ENCODE peak calls at places on chromosomes 6 and 20, in six cellular contexts. A, U, I, Q, H and S are unnamed samples. For H3K27me3 and H3K4me1, the result is how much of the 10 kb centered on the place peaks cover.

GRCh38 chr6:66396549-66396948 is 689.5 kb upstream of the EYS start:
- DNase-seq in Q (no peak), A (no peak), H (no peak), I (no peak), U (no peak), S (no peak)

GRCh38 chr6:130900913-130901312 is 73.7 kb downstream of the SMLR1 start:
- DNase-seq in A (peak), U (no peak), H (no peak), Q (no peak), I (peak), S (no peak)

GRCh38 chr6:93424303-93425064 is 5.1 kb upstream of the EPHA7 start:
- DNase-seq in I (no peak), A (no peak), Q (no peak), U (no peak), H (no peak), S (no peak)

GRCh38 chr6:131519670-131520436 is 53.2 kb upstream of the ARG1 start:
- DNase-seq in U (no peak), Q (no peak), I (peak), H (no peak), A (no peak), S (no peak)

GRCh38 chr20:951384-952169 is 35.4 kb upstream of the ANGPT4 start:
- DNase-seq in H (no peak), A (no peak), I (no peak), U (no peak), Q (no peak), S (no peak)

GRCh38 chr20:32600681-32601237 is 15.6 kb upstream of the NOL4L start:
- DNase-seq in U (no peak), A (no peak), I (no peak), Q (no peak), H (no peak), S (peak)

GRCh38 chr6:157184202-157185015 is 138.9 kb downstream of the TMEM242 start:
- DNase-seq in H (peak), U (peak), Q (peak), A (peak), I (peak), S (no peak)

GRCh38 chr20:35635652-35636051 is 20.0 kb downstream of the SPAG4 start:
- DNase-seq in I (no peak), H (no peak), U (no peak), A (no peak), Q (no peak), S (no peak)

GRCh38 chr6:110999634-111000270 is 17.9 kb downstream of the RPF2 start:
- DNase-seq in H (no peak), I (no peak), U (no peak), Q (no peak), A (no peak), S (no peak)

GRCh38 chr20:52010541-52010940 is 181.0 kb downstream of the ZFP64 start:
- DNase-seq in Q (no peak), U (no peak), I (no peak), A (no peak), H (no peak), S (peak)

GRCh38 chr6:168215121-168215808 is 104.3 kb downstream of the DACT2 start:
- DNase-seq in Q (no peak), U (no peak), A (no peak), I (no peak), H (no peak), S (peak)

GRCh38 chr20:35883778-35884540 is 70.3 kb downstream of the SCAND1 start:
- DNase-seq in I (peak), A (peak), U (peak), Q (peak), H (peak), S (peak)

GRCh38 chr20:13685623-13686022 is 46.9 kb upstream of the TASP1 start:
- DNase-seq in Q (no peak), H (no peak), U (no peak), I (no peak), A (no peak), S (no peak)

GRCh38 chr20:30485331-30486102 is 771.9 kb upstream of the DEFB115 start:
- DNase-seq in H (no peak), U (no peak), I (no peak), A (no peak), Q (no peak), S (peak)

GRCh38 chr6:53239526-53239925 is 90.9 kb upstream of the GCM1 start:
- DNase-seq in I (no peak), U (no peak), Q (no peak), H (no peak), A (no peak), S (no peak)

DNA sequence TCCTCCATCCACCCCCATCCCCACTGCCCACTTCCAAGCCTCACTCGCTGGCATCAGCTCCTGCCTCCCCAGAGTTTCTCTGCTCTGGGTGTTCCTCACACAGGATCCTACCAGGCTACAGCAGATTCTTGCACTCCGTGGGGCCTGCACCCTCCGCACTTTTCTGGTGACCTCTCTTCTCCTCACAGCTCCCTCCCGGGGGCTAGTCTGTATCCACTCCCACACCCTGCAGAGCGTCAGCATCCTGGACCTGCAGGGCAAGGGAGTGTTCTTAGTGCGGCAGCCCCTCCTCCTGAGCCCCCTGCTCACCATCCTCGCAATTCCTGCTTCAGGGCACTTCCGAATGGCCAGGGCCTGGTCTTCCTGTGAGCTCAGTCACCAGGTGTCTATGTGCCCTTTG is 224.2 kb downstream of the DLL1 start:
- DNase-seq in H (no peak), I (no peak), U (no peak), Q (no peak), A (peak), S (peak)
- H3K27me3 ChIP-seq in H (under half), I (under half), U (under half), Q (under half), A (under half), S (under half)

GRCh38 chr20:9503530-9504251 is 10.7 kb upstream of the LAMP5 start:
- DNase-seq in I (no peak), U (no peak), Q (no peak), A (no peak), H (no peak), S (no peak)
- TF ChIP-seq CTCF in I (no peak), U (no peak), Q (no peak), A (peak), H (no peak), S (peak)

DNA sequence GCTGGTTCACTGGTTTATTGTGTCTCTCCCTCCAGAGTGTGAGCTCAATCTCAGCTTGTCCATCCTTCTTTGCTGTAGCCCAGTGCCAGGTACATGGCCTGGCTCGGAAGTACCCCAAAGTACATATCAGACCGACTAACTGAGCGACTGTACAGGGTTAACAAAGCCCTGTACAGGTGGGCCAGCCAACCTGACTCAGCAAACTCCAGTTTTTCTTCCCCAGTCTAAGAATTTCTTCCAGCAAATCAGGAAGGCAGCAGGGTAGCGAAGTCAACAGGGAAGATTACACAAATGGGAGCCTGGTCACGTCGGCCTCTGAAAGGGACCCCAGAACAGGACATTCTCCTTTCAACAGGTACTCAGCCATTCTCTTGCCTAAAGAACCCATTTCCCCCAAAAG is 31.3 kb downstream of the ZMYND8 start:
- DNase-seq in H (no peak), Q (no peak), U (no peak), A (no peak), I (no peak), S (no peak)
- H3K4me1 ChIP-seq in H (under half), Q (under half), U (under half), A (under half), I (half or more), S (under half)

GRCh38 chr20:50295345-50295744 is 104.7 kb downstream of the CEBPB start:
- DNase-seq in Q (no peak), I (no peak), U (no peak), H (no peak), A (no peak), S (no peak)
- H3K27me3 ChIP-seq in Q (under half), I (under half), U (under half), H (under half), A (under half), S (under half)

DNA sequence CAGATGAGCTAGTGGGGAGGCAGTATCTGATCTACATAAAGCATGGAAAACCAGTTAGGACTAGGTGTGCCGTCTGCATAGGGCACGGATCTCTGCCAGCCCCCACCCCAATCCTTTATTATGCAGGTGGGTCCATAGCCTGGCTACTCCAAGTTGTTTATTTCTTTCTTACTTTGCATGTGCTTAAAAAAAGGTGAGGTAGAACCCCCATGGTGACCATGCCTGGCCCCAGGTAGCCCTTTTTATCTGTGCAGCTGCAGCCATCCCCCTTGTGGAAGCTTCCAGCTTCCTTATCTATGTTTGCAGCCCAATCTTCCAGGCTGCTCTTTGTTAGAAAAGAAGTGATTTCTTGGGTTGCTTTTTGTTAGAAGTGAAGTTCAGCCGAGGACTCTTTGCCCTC is 9.0 kb upstream of the TREM2 start:
- DNase-seq in Q (no peak), U (no peak), H (no peak), I (no peak), A (no peak), S (no peak)
- TF ChIP-seq CTCF in Q (no peak), U (no peak), H (no peak), I (no peak), A (no peak), S (no peak)